ENCODE peak calls at places on chromosomes 6 and 20, in ten cellular contexts. C is tibial nerve, Q is heart left ventricle, L is HCT116, V is H1, X is ovary, J is prostate gland, K is body of pancreas, U is IMR-90, R is esophagus squamous epithelium. G is an unnamed sample.

GRCh38 chr20:32823078-32823477 is 3.3 kb downstream of the MAPRE1 start:
- DNase-seq in U (peak), V (no peak), L (no peak), Q (no peak), C (no peak), R (no peak), J (no peak), X (no peak), K (no peak), G (peak)

GRCh38 chr6:28875348-28875747 is 48.4 kb downstream of the TRIM27 start:
- DNase-seq in R (no peak), C (no peak), J (no peak), U (no peak), Q (no peak), X (no peak), V (no peak), L (no peak), K (no peak), G (no peak)

GRCh38 chr6:139378882-139379341 is 4.5 kb upstream of the CITED2 start:
- DNase-seq in U (peak), R (no peak), K (no peak), L (no peak), J (no peak), X (no peak), C (no peak), Q (no peak), V (no peak), G (peak)

GRCh38 chr6:169557887-169558286 is 143.9 kb downstream of the WDR27 start:
- DNase-seq in R (no peak), J (no peak), Q (no peak), V (no peak), L (no peak), X (no peak), C (no peak), K (no peak), U (no peak), G (no peak)

GRCh38 chr6:71349395-71349794 is 60.8 kb downstream of the OGFRL1 start:
- DNase-seq in V (no peak), X (no peak), R (no peak), K (no peak), C (no peak), J (no peak), Q (no peak), L (peak), U (peak), G (no peak)

GRCh38 chr20:47360207-47360488 is 3.6 kb upstream of the ZMYND8 start:
- DNase-seq in L (no peak), C (no peak), R (no peak), K (peak), J (peak), V (no peak), Q (peak), X (peak), U (peak), G (peak)

GRCh38 chr20:43444107-43444506 is 13.6 kb upstream of the SRSF6 start:
- DNase-seq in L (no peak), Q (no peak), U (no peak), R (no peak), V (no peak), J (no peak), X (no peak), K (no peak), C (no peak), G (no peak)

GRCh38 chr20:41408131-41408789 is 41.6 kb upstream of the EMILIN3 start:
- DNase-seq in X (no peak), V (no peak), C (no peak), R (no peak), Q (no peak), J (no peak), K (no peak), L (no peak), U (no peak), G (no peak)

GRCh38 chr20:47029845-47030244 is 135.2 kb downstream of the EYA2 start:
- DNase-seq in Q (no peak), C (no peak), V (no peak), R (no peak), J (peak), L (no peak), U (no peak), K (no peak), X (no peak), G (no peak)

GRCh38 chr20:17568972-17569471 is 853 bp upstream of the DSTN start:
- DNase-seq in R (no peak), C (peak), X (peak), K (peak), V (peak), L (peak), J (peak), Q (peak), U (peak), G (peak)

GRCh38 chr6:23559587-23560343 is 566.2 kb upstream of the NRSN1 start:
- DNase-seq in L (no peak), J (no peak), X (no peak), K (peak), Q (no peak), V (no peak), R (no peak), U (no peak), C (no peak), G (no peak)

GRCh38 chr6:146885708-146886457 is 287.1 kb downstream of the ADGB start:
- DNase-seq in C (no peak), Q (no peak), X (no peak), J (no peak), L (no peak), K (no peak), V (no peak), R (no peak), U (no peak), G (no peak)
- TF ChIP-seq POLR2A in C (no peak), Q (no peak), X (no peak), J (no peak), L (no peak), K (no peak), V (no peak), R (no peak), U (no peak), G (no peak)

GRCh38 chr6:129774697-129775447 is 64.9 kb upstream of the ARHGAP18 start:
- DNase-seq in X (peak), Q (peak), U (peak), K (peak), J (peak), C (peak), L (peak), R (no peak), V (peak), G (peak)
- H3K4me3 ChIP-seq in X (no peak), Q (no peak), U (peak), K (no peak), J (no peak), C (no peak), L (peak), R (no peak), V (peak), G (no peak)

GRCh38 chr20:40241944-40242343 is 447.1 kb downstream of the MAFB start:
- DNase-seq in Q (no peak), V (no peak), X (no peak), L (no peak), U (no peak), K (no peak), R (no peak), C (no peak), J (no peak), G (no peak)
- TF ChIP-seq POLR2A in Q (no peak), V (no peak), X (no peak), L (no peak), U (no peak), K (no peak), R (no peak), C (no peak), J (no peak), G (no peak)

GRCh38 chr20:8801686-8802085 is 267.2 kb upstream of the PLCB4 start:
- DNase-seq in Q (no peak), J (no peak), R (no peak), L (no peak), X (no peak), C (no peak), V (no peak), U (no peak), K (no peak), G (no peak)

GRCh38 chr20:8800089-8800488 is 268.8 kb upstream of the PLCB4 start:
- DNase-seq in Q (no peak), U (no peak), C (no peak), R (no peak), X (no peak), V (no peak), L (no peak), K (no peak), J (no peak), G (no peak)

GRCh38 chr20:8798505-8798904 is 270.4 kb upstream of the PLCB4 start:
- DNase-seq in J (no peak), K (no peak), U (no peak), V (no peak), R (no peak), L (no peak), X (no peak), C (no peak), Q (no peak), G (no peak)

GRCh38 chr20:8805737-8806442 is 263.0 kb upstream of the PLCB4 start:
- DNase-seq in J (no peak), Q (no peak), U (no peak), K (no peak), C (no peak), V (no peak), L (no peak), R (no peak), X (no peak), G (no peak)

GRCh38 chr20:8803065-8803464 is 265.8 kb upstream of the PLCB4 start:
- DNase-seq in Q (no peak), U (no peak), R (no peak), K (no peak), C (no peak), L (no peak), X (no peak), J (no peak), V (no peak), G (peak)
- H3K4me3 ChIP-seq in Q (no peak), U (no peak), R (no peak), K (no peak), C (no peak), L (no peak), X (no peak), J (no peak), V (no peak), G (no peak)

GRCh38 chr6:39113788-39114187 is 1.2 kb downstream of the SAYSD1 start:
- DNase-seq in L (no peak), R (no peak), Q (no peak), K (no peak), U (no peak), J (no peak), C (no peak), V (no peak), X (no peak), G (no peak)

GRCh38 chr6:39111280-39111679 is 3.7 kb downstream of the SAYSD1 start:
- DNase-seq in J (no peak), Q (no peak), K (no peak), X (no peak), U (no peak), L (no peak), C (no peak), V (no peak), R (no peak), G (no peak)

GRCh38 chr6:39118921-39119320 is 3.9 kb upstream of the SAYSD1 start:
- DNase-seq in Q (no peak), C (no peak), K (no peak), X (no peak), J (no peak), V (no peak), R (no peak), L (no peak), U (no peak), G (no peak)

GRCh38 chr6:39114395-39114706 is 635 bp downstream of the SAYSD1 start:
- DNase-seq in Q (no peak), V (no peak), R (no peak), C (no peak), L (no peak), K (no peak), J (no peak), U (no peak), X (no peak), G (no peak)

GRCh38 chr6:39114707-39115599 is at the start of gene SAYSD1:
- DNase-seq in J (peak), L (peak), V (peak), X (peak), K (peak), R (peak), U (peak), C (peak), Q (peak), G (peak)
- TF ChIP-seq POLR2A in J (peak), L (peak), V (peak), X (peak), K (peak), R (peak), U (peak), C (peak), Q (peak), G (peak)

GRCh38 chr6:116025405-116025804 is 35.3 kb downstream of the FRK start:
- DNase-seq in Q (no peak), J (no peak), L (no peak), C (no peak), V (no peak), K (no peak), R (no peak), X (no peak), U (no peak), G (no peak)
- H3K4me3 ChIP-seq in Q (no peak), J (no peak), L (no peak), C (no peak), V (no peak), K (no peak), R (no peak), X (no peak), U (no peak), G (no peak)

DNA sequence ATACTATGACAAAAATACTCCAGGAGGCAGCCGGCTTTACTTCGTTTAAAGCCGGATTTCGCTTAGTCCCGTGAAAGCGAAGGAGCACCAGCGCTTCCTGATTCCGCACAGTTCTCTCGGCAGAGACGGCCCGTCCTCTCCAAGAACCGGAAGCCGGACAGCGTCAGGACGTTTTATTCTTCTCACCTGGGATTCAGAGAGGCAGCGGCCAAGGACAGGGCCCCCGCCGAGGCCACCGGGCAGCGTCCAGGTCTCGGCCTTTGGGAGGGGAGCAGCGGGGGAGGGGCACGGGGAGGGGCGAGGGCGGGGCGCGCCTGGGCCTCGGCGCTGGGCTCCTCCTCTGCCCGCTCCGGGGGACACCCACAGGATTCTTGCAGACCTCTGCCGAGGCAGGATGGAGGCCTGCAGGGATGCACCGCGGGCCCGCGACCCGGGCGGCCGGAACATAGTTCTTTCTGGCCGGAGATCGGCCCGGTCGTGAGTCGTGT is 2.8 kb upstream of the DIDO1 start:
- DNase-seq in Q (peak), K (peak), V (no peak), X (peak), L (no peak), C (peak), J (peak), U (peak), R (no peak), G (peak)
- TF ChIP-seq POLR2A in Q (peak), K (peak), V (peak), X (no peak), L (no peak), C (no peak), J (peak), U (no peak), R (no peak), G (peak)

GRCh38 chr6:142929751-142930358 is 15.1 kb downstream of the HIVEP2 start:
- DNase-seq in X (no peak), Q (no peak), U (peak), K (no peak), J (no peak), C (no peak), V (no peak), L (no peak), R (no peak), G (no peak)
- H3K4me3 ChIP-seq in X (no peak), Q (no peak), U (no peak), K (no peak), J (no peak), C (no peak), V (no peak), L (no peak), R (no peak), G (no peak)

DNA sequence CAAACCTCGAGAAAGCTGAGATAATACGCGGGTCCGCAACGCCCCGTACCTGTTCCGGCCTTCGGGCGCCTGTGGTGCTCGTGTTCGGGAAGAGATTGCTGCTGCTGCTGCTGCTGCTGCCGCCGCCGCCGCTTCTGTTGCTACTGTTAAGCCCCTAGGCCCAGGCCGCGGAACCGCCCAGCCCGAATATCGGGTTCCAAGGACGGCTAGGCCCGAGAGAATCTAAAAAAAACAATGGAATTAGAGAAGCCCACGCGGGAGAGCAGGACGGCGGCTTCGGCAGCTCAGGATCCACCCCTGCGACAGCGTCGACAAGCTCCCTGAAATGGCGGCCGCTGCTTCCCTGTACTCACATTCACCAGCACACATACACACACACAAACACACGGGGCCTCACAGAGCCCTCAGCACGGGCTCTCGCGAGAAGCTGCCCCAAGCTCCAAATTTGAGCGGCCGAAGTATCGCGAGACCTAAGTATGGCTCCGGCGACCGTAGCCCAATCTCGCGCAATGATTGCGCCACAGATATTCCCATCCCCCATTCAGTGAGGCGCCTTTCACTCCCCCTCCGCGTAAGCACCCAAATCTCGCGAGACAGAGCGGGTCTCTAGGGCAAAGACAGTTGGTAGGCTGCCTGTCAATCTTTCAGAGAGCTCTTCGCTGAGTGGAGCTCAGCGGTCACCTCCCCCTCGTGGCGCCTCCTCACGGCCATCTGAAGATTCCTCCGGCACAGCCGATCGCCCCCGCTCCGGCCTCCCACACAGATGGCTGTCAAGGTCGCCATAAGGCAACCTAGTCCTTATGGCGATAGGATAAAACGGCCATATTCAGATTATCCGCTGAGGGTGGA is at the start of gene RBM39:
- DNase-seq in V (peak), R (peak), U (peak), Q (peak), J (peak), L (peak), X (peak), K (peak), C (peak), G (peak)
- TF ChIP-seq POLR2A in V (peak), R (peak), U (peak), Q (peak), J (peak), L (peak), X (peak), K (peak), C (peak), G (peak)